ENCODE peak calls at places on chromosomes 16 and 17, in six cellular contexts. One of them, this sample, is unnamed.

GRCh38 chr16:87806608-87807546 is 41.1 kb upstream of the KLHDC4 start:
- DNase-seq in T-helper 1 cell: peak
- DNase-seq in mesenchymal stem cell: peak
- DNase-seq in RWPE1: peak
- DNase-seq in HCEC 1CT: peak
- DNase-seq in activated naive CD4-positive, alpha-beta T cell: peak
- DNase-seq in this sample: peak

GRCh38 chr17:48484850-48485249 is 46.0 kb downstream of the HOXB1 start:
- DNase-seq in T-helper 1 cell: peak
- DNase-seq in mesenchymal stem cell: peak
- DNase-seq in RWPE1: no peak
- DNase-seq in HCEC 1CT: peak
- DNase-seq in activated naive CD4-positive, alpha-beta T cell: no peak
- DNase-seq in this sample: no peak

GRCh38 chr16:24141466-24141865 is 114.7 kb upstream of the CACNG3 start:
- DNase-seq in T-helper 1 cell: no peak
- DNase-seq in mesenchymal stem cell: no peak
- DNase-seq in RWPE1: no peak
- DNase-seq in HCEC 1CT: no peak
- DNase-seq in activated naive CD4-positive, alpha-beta T cell: no peak
- DNase-seq in this sample: no peak

GRCh38 chr16:3607161-3607560 is 4.2 kb downstream of the SLX4 start:
- DNase-seq in T-helper 1 cell: no peak
- DNase-seq in mesenchymal stem cell: no peak
- DNase-seq in RWPE1: no peak
- DNase-seq in HCEC 1CT: no peak
- DNase-seq in activated naive CD4-positive, alpha-beta T cell: no peak
- DNase-seq in this sample: no peak

GRCh38 chr17:28712037-28712704 is 483 bp upstream of the PROCA1 start:
- DNase-seq in T-helper 1 cell: peak
- DNase-seq in mesenchymal stem cell: peak
- DNase-seq in RWPE1: no peak
- DNase-seq in HCEC 1CT: no peak
- DNase-seq in activated naive CD4-positive, alpha-beta T cell: peak
- DNase-seq in this sample: peak

GRCh38 chr16:10028644-10029043 is 153.6 kb downstream of the GRIN2A start:
- DNase-seq in T-helper 1 cell: no peak
- DNase-seq in mesenchymal stem cell: no peak
- DNase-seq in RWPE1: no peak
- DNase-seq in HCEC 1CT: no peak
- DNase-seq in activated naive CD4-positive, alpha-beta T cell: no peak
- DNase-seq in this sample: no peak

GRCh38 chr17:75950850-75951554 is 10.2 kb upstream of the FBF1 start:
- DNase-seq in T-helper 1 cell: peak
- DNase-seq in mesenchymal stem cell: peak
- DNase-seq in RWPE1: no peak
- DNase-seq in HCEC 1CT: no peak
- DNase-seq in activated naive CD4-positive, alpha-beta T cell: no peak
- DNase-seq in this sample: no peak

GRCh38 chr16:63458842-63459241 is 1422.6 kb upstream of the CDH8 start:
- DNase-seq in T-helper 1 cell: no peak
- DNase-seq in mesenchymal stem cell: peak
- DNase-seq in RWPE1: no peak
- DNase-seq in HCEC 1CT: no peak
- DNase-seq in activated naive CD4-positive, alpha-beta T cell: no peak
- DNase-seq in this sample: no peak